ENCODE peak calls at places on chromosomes 16 and 17, in ten cellular contexts. F is GM23248; R is body of pancreas; J is lung; H is HepG2; Z is CD4-positive, alpha-beta T cell; B is right cardiac atrium; W is heart left ventricle; O is neural progenitor cell; L is cardiac muscle cell. S is an unnamed sample. For H3K9me3, the result is how much of the 10 kb centered on the place peaks cover.

GRCh38 chr17:83179811-83180210 is 100.4 kb downstream of the METRNL start:
- DNase-seq in F (no peak), R (no peak), J (peak), H (no peak), Z (no peak), B (no peak), W (no peak), O (no peak), L (no peak), S (no peak)

GRCh38 chr16:15689290-15689689 is 39.2 kb downstream of the NDE1 start:
- DNase-seq in F (peak), R (no peak), J (no peak), H (no peak), Z (no peak), B (no peak), W (no peak), O (no peak), L (no peak), S (no peak)

GRCh38 chr16:65274576-65274975 is 152.7 kb upstream of the CDH11 start:
- DNase-seq in F (peak), R (no peak), J (no peak), H (no peak), Z (no peak), B (no peak), W (no peak), O (no peak), L (no peak), S (no peak)

GRCh38 chr17:75643033-75644017 is 10.1 kb downstream of the SMIM5 start:
- DNase-seq in F (no peak), R (no peak), J (no peak), H (no peak), Z (no peak), B (peak), W (no peak), O (no peak), L (no peak), S (no peak)

GRCh38 chr17:17546399-17547185 is 44.9 kb downstream of the PEMT start:
- DNase-seq in F (no peak), R (no peak), J (no peak), H (no peak), Z (no peak), B (peak), W (peak), O (no peak), L (no peak), S (no peak)

GRCh38 chr16:83742520-83742919 is 65.3 kb upstream of the HSBP1 start:
- DNase-seq in F (no peak), R (no peak), J (no peak), H (no peak), Z (no peak), B (no peak), W (no peak), O (no peak), L (no peak), S (no peak)

GRCh38 chr17:43952351-43952723 is 1.4 kb downstream of the PYY start:
- DNase-seq in F (peak), R (no peak), J (no peak), H (no peak), Z (no peak), B (no peak), W (no peak), O (peak), L (peak), S (no peak)

GRCh38 chr17:48127371-48128051 is 19.9 kb downstream of the SNX11 start:
- DNase-seq in F (peak), R (no peak), J (no peak), H (no peak), Z (no peak), B (no peak), W (no peak), O (no peak), L (peak), S (no peak)

GRCh38 chr17:80177986-80178590 is 8.3 kb downstream of the CARD14 start:
- DNase-seq in F (no peak), R (no peak), J (no peak), H (no peak), Z (no peak), B (no peak), W (no peak), O (no peak), L (no peak), S (no peak)

GRCh38 chr17:53919356-53919755 is 96.6 kb downstream of the KIF2B start:
- DNase-seq in F (no peak), R (no peak), J (no peak), H (no peak), Z (no peak), B (no peak), W (no peak), O (no peak), L (no peak), S (no peak)

GRCh38 chr16:1076801-1077576 is 4.4 kb downstream of the SSTR5 start:
- DNase-seq in F (no peak), R (no peak), J (no peak), H (peak), Z (no peak), B (no peak), W (no peak), O (no peak), L (no peak), S (no peak)

GRCh38 chr16:53991181-53992056 is 287.5 kb downstream of the FTO start:
- DNase-seq in F (no peak), R (peak), J (peak), H (peak), Z (no peak), B (no peak), W (no peak), O (peak), L (peak), S (no peak)

GRCh38 chr16:81473066-81473488 is 28.5 kb downstream of the CMIP start:
- DNase-seq in F (no peak), R (no peak), J (no peak), H (no peak), Z (no peak), B (no peak), W (no peak), O (no peak), L (no peak), S (no peak)

GRCh38 chr17:29615048-29615385 is 7.7 kb downstream of the CORO6 start:
- DNase-seq in F (peak), R (peak), J (no peak), H (no peak), Z (peak), B (peak), W (peak), O (peak), L (no peak), S (peak)

GRCh38 chr16:27177031-27177774 is 26.1 kb upstream of the KDM8 start:
- DNase-seq in F (peak), R (no peak), J (no peak), H (no peak), Z (no peak), B (no peak), W (no peak), O (no peak), L (peak), S (no peak)

GRCh38 chr16:57889960-57890751 is 80.8 kb downstream of the CNGB1 start:
- DNase-seq in F (peak), R (no peak), J (no peak), H (no peak), Z (no peak), B (no peak), W (no peak), O (no peak), L (peak), S (no peak)

GRCh38 chr16:56609463-56609921 is 1.1 kb downstream of the MT2A start:
- DNase-seq in F (peak), R (peak), J (peak), H (peak), Z (peak), B (peak), W (peak), O (peak), L (peak), S (peak)

GRCh38 chr17:44071772-44072171 is 1.2 kb downstream of the G6PC3 start:
- DNase-seq in F (peak), R (no peak), J (no peak), H (no peak), Z (no peak), B (no peak), W (no peak), O (no peak), L (no peak), S (no peak)

GRCh38 chr16:32116080-32116479 is 137.0 kb upstream of the TP53TG3D start:
- DNase-seq in F (peak), R (no peak), J (no peak), H (no peak), Z (peak), B (peak), W (peak), O (no peak), L (peak), S (no peak)

GRCh38 chr17:6479626-6480324 is 35.5 kb downstream of the PIMREG start:
- DNase-seq in F (no peak), R (no peak), J (no peak), H (no peak), Z (no peak), B (no peak), W (no peak), O (peak), L (peak), S (no peak)

GRCh38 chr16:89358030-89359005 is 132.0 kb downstream of the ANKRD11 start:
- DNase-seq in F (no peak), R (no peak), J (no peak), H (no peak), Z (peak), B (no peak), W (no peak), O (no peak), L (no peak), S (no peak)

GRCh38 chr17:48555183-48555615 is 10.3 kb upstream of the HOXB2 start:
- DNase-seq in F (peak), R (no peak), J (no peak), H (no peak), Z (no peak), B (no peak), W (no peak), O (no peak), L (peak), S (no peak)

GRCh38 chr16:88331989-88332920 is 50.5 kb upstream of the ZNF469 start:
- DNase-seq in F (peak), R (peak), J (no peak), H (no peak), Z (no peak), B (peak), W (no peak), O (no peak), L (peak), S (no peak)

GRCh38 chr17:14622622-14623101 is 321.8 kb downstream of the HS3ST3B1 start:
- DNase-seq in F (no peak), R (no peak), J (no peak), H (no peak), Z (no peak), B (no peak), W (no peak), O (no peak), L (no peak), S (no peak)

GRCh38 chr17:19706791-19707727 is 9.3 kb downstream of the SLC47A2 start:
- DNase-seq in F (no peak), R (no peak), J (no peak), H (no peak), Z (no peak), B (no peak), W (no peak), O (peak), L (no peak), S (no peak)

GRCh38 chr16:1152123-1152638 is 725 bp upstream of the CACNA1H start:
- DNase-seq in F (peak), R (no peak), J (no peak), H (no peak), Z (peak), B (peak), W (peak), O (peak), L (no peak), S (peak)

GRCh38 chr17:28575126-28575795 is 1.4 kb downstream of the ALDOC start:
- DNase-seq in F (no peak), R (no peak), J (no peak), H (no peak), Z (no peak), B (peak), W (peak), O (peak), L (no peak), S (no peak)

GRCh38 chr17:2070241-2071023 is 15.5 kb downstream of the HIC1 start:
- DNase-seq in F (no peak), R (peak), J (no peak), H (no peak), Z (no peak), B (peak), W (no peak), O (no peak), L (no peak), S (no peak)

GRCh38 chr17:41505007-41505835 is at the start of gene KRT13:
- DNase-seq in F (no peak), R (no peak), J (no peak), H (no peak), Z (no peak), B (no peak), W (no peak), O (no peak), L (no peak), S (no peak)

GRCh38 chr16:11135167-11135973 is 120.6 kb downstream of the SOCS1 start:
- DNase-seq in F (peak), R (no peak), J (no peak), H (no peak), Z (no peak), B (no peak), W (no peak), O (no peak), L (peak), S (no peak)

GRCh38 chr16:70746040-70746707 is 54.8 kb downstream of the VAC14 start:
- DNase-seq in F (peak), R (peak), J (peak), H (peak), Z (no peak), B (peak), W (peak), O (no peak), L (peak), S (no peak)

GRCh38 chr17:57756941-57757340 is 11.8 kb upstream of the CCDC182 start:
- DNase-seq in F (no peak), R (no peak), J (no peak), H (peak), Z (no peak), B (no peak), W (no peak), O (peak), L (no peak), S (no peak)

GRCh38 chr17:42135664-42136653 is 13.4 kb downstream of the HSPB9 start:
- DNase-seq in F (peak), R (peak), J (peak), H (peak), Z (no peak), B (peak), W (peak), O (no peak), L (peak), S (no peak)

GRCh38 chr16:66991545-66992077 is 3.2 kb downstream of the CES4A start:
- DNase-seq in F (no peak), R (no peak), J (no peak), H (no peak), Z (no peak), B (no peak), W (no peak), O (no peak), L (no peak), S (no peak)

GRCh38 chr16:35142147-35142808 is 1682.9 kb downstream of the TP53TG3F start:
- DNase-seq in F (no peak), R (no peak), J (no peak), H (no peak), Z (no peak), B (no peak), W (no peak), O (no peak), L (no peak), S (no peak)

GRCh38 chr16:35146031-35146710 is 1686.8 kb downstream of the TP53TG3F start:
- DNase-seq in F (no peak), R (no peak), J (no peak), H (no peak), Z (no peak), B (no peak), W (no peak), O (no peak), L (no peak), S (no peak)

GRCh38 chr16:35146723-35147458 is 1687.5 kb downstream of the TP53TG3F start:
- DNase-seq in F (no peak), R (no peak), J (no peak), H (no peak), Z (no peak), B (no peak), W (no peak), O (no peak), L (no peak), S (no peak)

GRCh38 chr16:35142809-35143192 is 1683.4 kb downstream of the TP53TG3F start:
- DNase-seq in F (no peak), R (no peak), J (no peak), H (no peak), Z (no peak), B (no peak), W (no peak), O (no peak), L (no peak), S (no peak)

GRCh38 chr16:35144212-35144932 is 1685.0 kb downstream of the TP53TG3F start:
- DNase-seq in F (no peak), R (no peak), J (no peak), H (no peak), Z (no peak), B (no peak), W (no peak), O (no peak), L (no peak), S (no peak)
- H3K9me3 ChIP-seq in F (under half), R (under half), J (under half), H (half or more), Z (under half), B (under half), W (under half), O (under half), L (under half), S (under half)

DNA sequence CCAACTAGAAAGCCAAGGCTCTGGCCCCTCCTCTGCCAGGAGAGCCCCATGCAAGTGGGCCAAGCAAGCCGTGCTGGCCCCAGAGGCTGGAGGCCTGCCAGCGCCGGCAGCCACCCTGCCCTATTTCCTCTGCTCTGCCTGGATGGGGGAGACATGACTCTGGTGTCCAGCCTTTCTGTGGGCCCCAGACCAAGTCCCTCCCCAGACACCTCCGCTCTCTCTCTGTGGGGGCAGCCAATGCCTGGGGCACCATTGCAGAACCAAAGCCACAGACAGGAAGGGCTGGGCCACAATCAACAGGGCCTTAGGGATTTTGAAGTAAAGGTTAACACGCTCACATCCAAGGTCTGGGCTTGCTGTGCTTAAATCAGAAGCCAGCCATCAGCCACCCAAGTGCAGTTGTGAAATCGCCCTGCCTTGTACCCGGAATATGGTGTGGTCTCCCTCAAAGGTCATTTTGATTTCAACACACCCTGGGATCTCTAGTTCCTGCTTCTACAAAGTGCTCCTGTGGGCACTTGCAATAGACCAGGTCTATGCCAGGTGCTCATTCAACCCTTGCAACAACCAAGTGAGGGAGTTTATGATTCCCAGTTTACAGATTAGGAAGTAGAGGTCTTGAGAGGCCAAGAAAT is 63.5 kb upstream of the TEX2 start:
- DNase-seq in F (peak), R (no peak), J (peak), H (peak), Z (no peak), B (peak), W (peak), O (no peak), L (peak), S (no peak)
- H3K9me3 ChIP-seq in F (under half), R (under half), J (under half), H (under half), Z (under half), B (under half), W (under half), O (under half), L (under half), S (under half)

DNA sequence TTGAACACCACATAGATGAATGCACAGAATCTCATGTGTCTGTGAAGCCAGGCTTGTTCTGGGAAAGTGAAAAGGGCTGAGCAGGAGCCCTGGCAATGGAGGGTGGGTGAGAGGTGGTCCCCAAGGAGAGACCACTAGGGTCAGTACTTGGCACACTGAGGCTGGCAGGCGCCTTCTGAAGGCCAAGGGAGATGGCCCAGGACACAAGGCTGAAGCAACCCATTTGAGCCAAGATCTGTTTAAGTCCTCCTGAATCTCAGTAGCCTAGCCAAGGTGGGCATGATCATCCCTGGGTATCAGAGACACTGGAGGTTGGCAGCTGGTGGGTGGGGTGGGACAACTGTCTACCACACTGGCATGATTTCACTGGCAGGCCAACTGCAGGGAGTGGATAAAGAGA is 1741.2 kb downstream of the TP53TG3F start:
- DNase-seq in F (no peak), R (no peak), J (no peak), H (no peak), Z (no peak), B (no peak), W (no peak), O (no peak), L (no peak), S (no peak)
- H3K9me3 ChIP-seq in F (under half), R (under half), J (under half), H (half or more), Z (under half), B (under half), W (under half), O (under half), L (under half), S (under half)

GRCh38 chr16:35543486-35543885 is 2084.1 kb downstream of the TP53TG3F start:
- DNase-seq in F (no peak), R (no peak), J (no peak), H (no peak), Z (no peak), B (no peak), W (no peak), O (no peak), L (no peak), S (no peak)
- H3K9me3 ChIP-seq in F (under half), R (under half), J (under half), H (half or more), Z (under half), B (under half), W (under half), O (under half), L (under half), S (under half)

GRCh38 chr17:22464041-22464440 is 771.7 kb downstream of the KCNJ18 start:
- DNase-seq in F (no peak), R (no peak), J (no peak), H (no peak), Z (no peak), B (no peak), W (no peak), O (no peak), L (no peak), S (no peak)
- H3K9me3 ChIP-seq in F (under half), R (under half), J (under half), H (under half), Z (under half), B (under half), W (under half), O (under half), L (under half), S (under half)

GRCh38 chr17:22695228-22695619 is 1002.9 kb downstream of the KCNJ18 start:
- DNase-seq in F (no peak), R (no peak), J (peak), H (no peak), Z (no peak), B (no peak), W (no peak), O (no peak), L (no peak), S (no peak)
- H3K9me3 ChIP-seq in F (under half), R (under half), J (under half), H (under half), Z (under half), B (under half), W (under half), O (under half), L (under half), S (under half)

S was measured in T-helper 17 cell.